ENCODE peak calls at places on chromosomes 7 and 10, in seven cellular contexts. F is fibroblast of lung, L is PC-3, I is GM23338, W is ascending aorta, U is cardiac muscle cell, G is tibial artery. Z is an unnamed sample. For H3K36me3, the result is how much of the 10 kb centered on the place peaks cover.

GRCh38 chr10:88039496-88040200 is 176.2 kb downstream of the PTEN start:
- DNase-seq in L (no peak), G (no peak), F (no peak), I (no peak), W (no peak), U (no peak), Z (no peak)

GRCh38 chr10:62503871-62504270 is 129.7 kb downstream of the ZNF365 start:
- DNase-seq in L (peak), I (peak), G (no peak), W (no peak), U (no peak), F (peak), Z (no peak)

GRCh38 chr7:106717254-106717996 is 56.5 kb upstream of the CCDC71L start:
- DNase-seq in U (no peak), L (peak), F (no peak), I (no peak), G (no peak), W (no peak), Z (no peak)

GRCh38 chr10:8556321-8556720 is 501.8 kb downstream of the GATA3 start:
- DNase-seq in F (no peak), W (no peak), G (no peak), U (no peak), L (no peak), I (no peak), Z (no peak)

GRCh38 chr7:15783971-15784693 is 97.6 kb upstream of the MEOX2 start:
- DNase-seq in F (no peak), U (peak), G (no peak), L (no peak), I (peak), W (no peak), Z (no peak)

GRCh38 chr10:124717911-124718734 is 26.1 kb downstream of the FAM53B start:
- DNase-seq in U (no peak), L (no peak), W (no peak), F (no peak), I (no peak), G (no peak), Z (peak)

GRCh38 chr7:134391223-134391622 is 67.7 kb downstream of the AKR1B1 start:
- DNase-seq in I (no peak), U (no peak), G (no peak), L (no peak), F (no peak), W (no peak), Z (no peak)

GRCh38 chr7:123538189-123538714 is 3.9 kb upstream of the IQUB start:
- DNase-seq in G (no peak), W (no peak), F (peak), U (no peak), I (no peak), L (peak), Z (no peak)

GRCh38 chr10:63765126-63765525 is 243.9 kb downstream of the REEP3 start:
- DNase-seq in F (no peak), L (peak), W (no peak), U (no peak), I (no peak), G (no peak), Z (no peak)

DNA sequence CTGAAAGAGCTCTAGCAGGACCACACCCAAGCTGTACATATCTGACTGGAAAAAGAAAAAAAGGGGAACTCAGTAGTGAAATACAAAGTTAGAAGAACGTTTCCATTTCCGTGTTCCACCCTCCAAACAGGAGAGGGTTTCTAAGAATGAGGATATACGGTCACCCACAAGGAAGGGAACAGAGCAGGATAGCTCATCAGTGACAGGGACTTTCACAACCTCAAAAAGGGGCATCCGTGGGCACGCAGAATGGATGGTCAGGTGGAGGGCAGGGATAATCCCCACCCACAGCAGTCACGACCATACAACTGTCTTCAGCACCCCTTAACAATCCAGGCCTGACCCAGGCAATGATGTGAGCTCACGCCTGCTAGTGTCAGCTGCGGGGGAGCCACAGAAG is 4.3 kb upstream of the ANKRD61 start:
- DNase-seq in G (no peak), W (no peak), F (no peak), L (no peak), I (no peak), U (no peak), Z (peak)
- H3K36me3 ChIP-seq in G (half or more), W (half or more), F (under half), L (half or more), I (half or more), U (half or more), Z (half or more)

GRCh38 chr7:149568218-149568617 is 70.6 kb upstream of the ZNF746 start:
- DNase-seq in F (no peak), U (no peak), L (no peak), G (no peak), I (no peak), W (no peak), Z (no peak)
- H3K36me3 ChIP-seq in F (under half), U (under half), L (under half), G (under half), I (under half), W (under half), Z (under half)

DNA sequence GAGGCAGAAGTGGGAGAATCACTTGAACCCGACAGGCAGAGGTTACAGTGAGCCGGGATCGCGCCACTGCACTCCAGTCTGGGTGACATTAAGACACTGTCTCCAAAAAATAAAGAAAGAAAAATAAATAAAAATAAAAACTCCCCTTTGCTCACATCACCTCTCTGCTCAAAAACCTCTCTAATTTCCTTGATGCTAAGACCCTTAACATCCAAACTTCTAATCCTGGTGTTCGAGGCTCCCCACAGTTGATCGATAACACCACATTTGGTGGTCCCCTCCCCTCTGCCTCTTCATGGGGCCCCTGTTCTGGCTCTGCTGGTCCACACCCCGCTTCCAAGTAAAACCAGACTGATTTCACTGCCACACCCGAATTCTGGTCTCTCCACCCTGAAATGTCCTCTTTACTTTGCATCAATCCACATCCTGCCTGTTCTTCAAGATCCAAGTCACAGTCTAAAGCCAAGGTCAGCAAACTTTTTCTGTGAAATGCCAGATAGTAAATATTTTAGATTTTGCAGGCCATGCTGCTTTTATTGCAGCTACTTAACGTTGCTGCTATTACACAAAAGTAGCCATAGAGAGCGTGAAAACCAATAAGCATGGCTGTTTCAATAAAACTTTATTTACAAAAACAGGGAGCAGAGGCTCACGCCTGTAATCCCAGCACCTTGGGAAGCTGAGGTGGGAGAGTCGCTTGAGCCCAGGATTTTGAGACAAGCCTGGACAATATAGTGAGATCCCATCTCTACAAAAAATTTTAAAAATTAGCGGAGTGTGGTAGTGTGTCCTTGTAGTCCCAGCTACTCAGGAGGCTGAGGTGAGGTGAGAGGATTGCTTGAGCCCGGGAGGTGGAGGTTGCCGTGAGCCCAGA is 11.8 kb downstream of the MOSPD3 start:
- DNase-seq in G (no peak), F (no peak), U (no peak), I (no peak), W (no peak), L (no peak), Z (no peak)
- H3K36me3 ChIP-seq in G (under half), F (under half), U (under half), I (under half), W (under half), L (under half), Z (under half)

DNA sequence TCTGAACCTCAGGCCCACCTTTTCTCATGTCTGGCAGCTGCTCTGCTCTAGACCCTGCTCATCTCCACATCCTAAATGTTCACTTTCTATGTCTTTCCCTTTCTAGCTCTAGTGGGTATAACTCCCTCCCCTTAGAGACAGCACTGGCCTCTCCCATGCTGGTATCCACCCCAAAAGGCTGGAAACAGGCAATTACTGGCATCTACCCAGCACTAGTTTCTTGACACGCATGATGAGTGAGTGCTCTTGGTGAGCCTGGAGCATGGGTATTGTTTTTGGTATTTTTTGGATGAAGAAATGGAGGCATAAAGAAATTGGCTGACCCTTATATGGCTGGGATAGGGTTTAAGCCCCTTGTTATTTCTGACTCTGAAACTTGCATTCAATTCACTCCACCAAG is 156.0 kb downstream of the EGFR start:
- DNase-seq in F (no peak), U (no peak), I (no peak), W (no peak), L (no peak), G (no peak), Z (no peak)
- H3K36me3 ChIP-seq in F (under half), U (under half), I (under half), W (under half), L (half or more), G (half or more), Z (half or more)

GRCh38 chr7:107936312-107936711 is 45.3 kb downstream of the DLD start:
- DNase-seq in I (no peak), G (no peak), F (no peak), W (no peak), U (no peak), L (no peak), Z (no peak)

GRCh38 chr7:107934991-107935770 is 44.2 kb downstream of the DLD start:
- DNase-seq in U (no peak), L (peak), I (peak), G (no peak), W (no peak), F (peak), Z (no peak)

GRCh38 chr7:107933386-107934013 is 42.5 kb downstream of the DLD start:
- DNase-seq in U (no peak), W (no peak), G (no peak), F (no peak), L (no peak), I (peak), Z (no peak)

GRCh38 chr7:107931740-107932515 is 40.9 kb downstream of the DLD start:
- DNase-seq in L (no peak), U (no peak), I (peak), W (no peak), G (no peak), F (no peak), Z (no peak)

GRCh38 chr7:107932851-107933250 is 41.9 kb downstream of the DLD start:
- DNase-seq in U (no peak), G (no peak), I (peak), W (no peak), L (no peak), F (no peak), Z (no peak)
- H3K36me3 ChIP-seq in U (under half), G (half or more), I (under half), W (under half), L (half or more), F (under half), Z (half or more)